ENCODE peak calls at places on chromosomes 5 and 9, in five cellular contexts. H, G, O, N and Y are unnamed samples.

GRCh38 chr9:75226403-75227139 is 138.3 kb downstream of the OSTF1 start:
- DNase-seq in H (no peak), G (no peak), O (no peak), N (no peak), Y (no peak)

GRCh38 chr9:13750639-13751038 is 471.1 kb upstream of the MPDZ start:
- DNase-seq in H (no peak), G (no peak), O (no peak), N (no peak), Y (no peak)

GRCh38 chr5:54217826-54218503 is 92.4 kb downstream of the ARL15 start:
- DNase-seq in H (peak; percentile 2), G (no peak), O (peak; percentile 39), N (peak; percentile 11), Y (peak; percentile 52)

GRCh38 chr9:131630206-131630831 is 85.0 kb downstream of the PRRT1B start:
- DNase-seq in H (no peak), G (no peak), O (no peak), N (peak; percentile 58), Y (no peak)

GRCh38 chr9:112647596-112647995 is 70.3 kb downstream of the INIP start:
- DNase-seq in H (no peak), G (no peak), O (no peak), N (no peak), Y (no peak)

GRCh38 chr5:88689662-88690351 is 193.2 kb downstream of the MEF2C start:
- DNase-seq in H (no peak), G (no peak), O (no peak), N (no peak), Y (no peak)

GRCh38 chr5:176906796-176907195 is 7.7 kb upstream of the HK3 start:
- DNase-seq in H (no peak), G (no peak), O (no peak), N (no peak), Y (no peak)

GRCh38 chr5:116553366-116553765 is 21.3 kb downstream of the SEMA6A start:
- DNase-seq in H (no peak), G (no peak), O (no peak), N (no peak), Y (no peak)

GRCh38 chr9:15606667-15607472 is 54.0 kb downstream of the CCDC171 start:
- DNase-seq in H (no peak), G (no peak), O (peak; percentile 22), N (no peak), Y (peak; percentile 24)
- TF ChIP-seq CTCF in H (peak; percentile 71), G (peak; percentile 46), O (peak; percentile 57), N (peak; percentile 38), Y (peak; percentile 37)

GRCh38 chr5:95027775-95028174 is 257.1 kb downstream of the MCTP1 start:
- DNase-seq in H (no peak), G (no peak), O (no peak), N (no peak), Y (no peak)
- H3K4me3 ChIP-seq in H (no peak overlapping the region), G (no peak overlapping the region), O (no peak overlapping the region), N (no peak overlapping the region), Y (no peak overlapping the region)

GRCh38 chr5:6201626-6202025 is 176.7 kb downstream of the MED10 start:
- DNase-seq in H (no peak), G (no peak), O (no peak), N (no peak), Y (no peak)
- TF ChIP-seq CTCF in H (no peak), G (no peak), O (no peak), N (no peak), Y (no peak)

GRCh38 chr5:93249651-93250289 is 331.2 kb downstream of the NR2F1-AS1 start:
- DNase-seq in H (peak; percentile 17), G (no peak), O (peak; percentile 34), N (no peak), Y (no peak)
- H3K4me3 ChIP-seq in H (peak overlapping the region; percentile 47), G (peak overlapping the region; percentile 28), O (peak overlapping the region; percentile 64), N (peak overlapping the region; percentile 14), Y (no peak overlapping the region)

GRCh38 chr5:6780802-6781391 is 67.7 kb downstream of the TENT4A start:
- DNase-seq in H (no peak), G (no peak), O (peak; percentile 38), N (no peak), Y (no peak)
- TF ChIP-seq CTCF in H (peak; percentile 80), G (no peak), O (peak; percentile 13), N (no peak), Y (peak; percentile 68)

GRCh38 chr9:1125741-1126140 is 75.6 kb downstream of the DMRT2 start:
- DNase-seq in H (no peak), G (no peak), O (no peak), N (no peak), Y (peak; percentile 15)

DNA sequence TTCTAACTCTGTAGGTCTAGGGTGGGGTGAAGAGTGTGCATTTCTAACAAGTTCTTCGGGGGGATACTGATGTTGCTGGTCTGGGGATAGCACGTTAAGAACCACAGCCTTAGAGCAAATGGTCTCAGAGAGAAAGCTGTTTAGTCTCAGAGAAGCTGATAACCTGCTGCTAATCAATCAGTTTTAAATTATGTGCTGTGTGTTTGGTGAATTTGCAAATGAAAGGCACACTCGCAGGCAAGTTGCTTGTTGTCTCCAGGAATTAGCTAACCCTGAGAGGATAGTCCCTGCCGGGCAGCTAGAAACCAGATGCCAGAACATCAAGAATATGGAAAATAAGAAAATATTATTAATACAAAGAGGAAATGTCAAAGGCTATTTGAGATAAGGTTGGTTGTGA is 79.2 kb downstream of the DMRT2 start:
- DNase-seq in H (no peak), G (no peak), O (no peak), N (no peak), Y (no peak)
- H3K4me3 ChIP-seq in H (no peak overlapping the region), G (no peak overlapping the region), O (no peak overlapping the region), N (no peak overlapping the region), Y (no peak overlapping the region)

GRCh38 chr5:153158608-153159007 is 331.9 kb upstream of the GRIA1 start:
- DNase-seq in H (no peak), G (no peak), O (no peak), N (no peak), Y (no peak)
- TF ChIP-seq CTCF in H (no peak), G (no peak), O (no peak), N (no peak), Y (no peak)

GRCh38 chr9:113702423-113702755 is 173.7 kb upstream of the ZNF618 start:
- DNase-seq in H (no peak), G (no peak), O (no peak), N (no peak), Y (no peak)
- H3K4me3 ChIP-seq in H (no peak overlapping the region), G (no peak overlapping the region), O (no peak overlapping the region), N (no peak overlapping the region), Y (no peak overlapping the region)

DNA sequence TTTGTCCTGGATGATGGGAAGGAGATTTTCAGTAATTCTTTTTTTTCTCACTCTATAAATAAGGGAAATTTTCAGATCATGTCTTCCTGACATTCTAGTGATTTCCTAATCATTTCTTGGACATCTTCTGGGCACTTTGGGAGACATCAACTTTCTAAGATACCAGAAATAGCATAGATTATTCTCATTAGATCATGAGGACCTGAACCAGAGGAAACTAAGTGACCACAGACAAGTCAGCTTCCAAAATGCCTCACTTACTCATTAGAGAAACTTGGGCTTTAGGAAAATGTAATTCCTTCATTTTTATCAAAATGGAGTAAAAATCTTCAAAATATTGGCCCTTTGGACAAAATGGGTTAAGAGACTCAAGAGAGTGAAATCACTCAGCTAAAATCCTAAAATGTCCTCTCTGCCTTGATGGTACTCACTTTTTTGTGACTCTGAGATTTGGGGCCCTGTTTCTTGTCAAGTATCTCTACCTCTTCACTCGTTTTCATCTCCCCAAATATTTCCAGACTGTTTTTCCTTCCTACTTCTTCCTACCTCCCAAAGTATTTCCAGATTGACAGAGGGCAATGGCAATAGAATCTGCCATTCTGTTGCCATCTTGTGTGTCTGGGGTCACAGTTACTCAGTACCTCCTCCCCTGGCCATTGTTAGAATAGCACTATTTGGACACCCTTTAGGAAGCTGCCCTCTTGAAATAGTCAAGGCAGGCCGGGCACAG is 194.5 kb downstream of the NR3C1 start:
- DNase-seq in H (no peak), G (no peak), O (no peak), N (no peak), Y (no peak)
- TF ChIP-seq CTCF in H (no peak), G (no peak), O (no peak), N (no peak), Y (peak; percentile 23)

GRCh38 chr5:158286827-158287226 is 427.9 kb upstream of the CLINT1 start:
- DNase-seq in H (no peak), G (no peak), O (no peak), N (no peak), Y (no peak)

GRCh38 chr5:158283341-158283740 is 424.4 kb upstream of the CLINT1 start:
- DNase-seq in H (no peak), G (no peak), O (no peak), N (no peak), Y (peak; percentile 24)

GRCh38 chr5:158287643-158288228 is 428.8 kb upstream of the CLINT1 start:
- DNase-seq in H (no peak), G (no peak), O (no peak), N (no peak), Y (peak; percentile 9)

GRCh38 chr5:158284242-158284641 is 425.3 kb upstream of the CLINT1 start:
- DNase-seq in H (no peak), G (no peak), O (no peak), N (no peak), Y (no peak)

GRCh38 chr5:158285771-158286170 is 426.8 kb upstream of the CLINT1 start:
- DNase-seq in H (no peak), G (no peak), O (no peak), N (no peak), Y (no peak)
- H3K4me3 ChIP-seq in H (no peak overlapping the region), G (no peak overlapping the region), O (no peak overlapping the region), N (no peak overlapping the region), Y (no peak overlapping the region)